ENCODE peak calls at places on chromosomes 6 and 20, in ten cellular contexts. L is mammary epithelial cell, V is IMR-90, Q is esophagus squamous epithelium, R is lung, T is cardiac muscle cell, D is ovary, W is ascending aorta, H is A549, X is right cardiac atrium. U is an unnamed sample. For H3K4me1, the result is how much of the 10 kb centered on the place peaks cover.

GRCh38 chr6:219641-220198 is 72.6 kb upstream of the DUSP22 start:
- DNase-seq in L (no peak), V (peak), Q (no peak), R (peak), T (peak), D (no peak), W (peak), H (no peak), X (peak), U (no peak)

GRCh38 chr20:32789896-32790750 is 27.9 kb downstream of the DNMT3B start:
- DNase-seq in L (peak), V (peak), Q (no peak), R (peak), T (peak), D (peak), W (no peak), H (peak), X (peak), U (peak)

GRCh38 chr20:59159091-59159821 is 4.4 kb upstream of the ZNF831 start:
- DNase-seq in L (no peak), V (no peak), Q (no peak), R (no peak), T (no peak), D (no peak), W (no peak), H (no peak), X (no peak), U (peak)

GRCh38 chr6:16295060-16295459 is 56.7 kb downstream of the GMPR start:
- DNase-seq in L (no peak), V (no peak), Q (no peak), R (no peak), T (no peak), D (no peak), W (no peak), H (no peak), X (no peak), U (no peak)

GRCh38 chr6:46296586-46296985 is 125.8 kb upstream of the ENPP5 start:
- DNase-seq in L (no peak), V (no peak), Q (no peak), R (no peak), T (no peak), D (no peak), W (no peak), H (no peak), X (no peak), U (no peak)

GRCh38 chr6:40509716-40510260 is 77.4 kb downstream of the LRFN2 start:
- DNase-seq in L (no peak), V (no peak), Q (no peak), R (no peak), T (no peak), D (no peak), W (no peak), H (no peak), X (no peak), U (no peak)

GRCh38 chr6:85494551-85495337 is 44.9 kb downstream of the NT5E start:
- DNase-seq in L (peak), V (peak), Q (no peak), R (no peak), T (no peak), D (no peak), W (no peak), H (no peak), X (no peak), U (no peak)

GRCh38 chr20:33814238-33814712 is 3.1 kb downstream of the CHMP4B start:
- DNase-seq in L (no peak), V (peak), Q (no peak), R (no peak), T (no peak), D (no peak), W (no peak), H (no peak), X (no peak), U (peak)

GRCh38 chr6:89110288-89110687 is 7.6 kb downstream of the SRSF12 start:
- DNase-seq in L (no peak), V (no peak), Q (no peak), R (peak), T (no peak), D (no peak), W (no peak), H (no peak), X (no peak), U (no peak)

GRCh38 chr20:62069741-62070216 is 4.1 kb upstream of the TAF4 start:
- DNase-seq in L (no peak), V (peak), Q (no peak), R (no peak), T (peak), D (no peak), W (no peak), H (no peak), X (no peak), U (no peak)

GRCh38 chr20:34713194-34713943 is 9.2 kb downstream of the TP53INP2 start:
- DNase-seq in L (peak), V (peak), Q (no peak), R (no peak), T (peak), D (no peak), W (no peak), H (peak), X (no peak), U (no peak)

DNA sequence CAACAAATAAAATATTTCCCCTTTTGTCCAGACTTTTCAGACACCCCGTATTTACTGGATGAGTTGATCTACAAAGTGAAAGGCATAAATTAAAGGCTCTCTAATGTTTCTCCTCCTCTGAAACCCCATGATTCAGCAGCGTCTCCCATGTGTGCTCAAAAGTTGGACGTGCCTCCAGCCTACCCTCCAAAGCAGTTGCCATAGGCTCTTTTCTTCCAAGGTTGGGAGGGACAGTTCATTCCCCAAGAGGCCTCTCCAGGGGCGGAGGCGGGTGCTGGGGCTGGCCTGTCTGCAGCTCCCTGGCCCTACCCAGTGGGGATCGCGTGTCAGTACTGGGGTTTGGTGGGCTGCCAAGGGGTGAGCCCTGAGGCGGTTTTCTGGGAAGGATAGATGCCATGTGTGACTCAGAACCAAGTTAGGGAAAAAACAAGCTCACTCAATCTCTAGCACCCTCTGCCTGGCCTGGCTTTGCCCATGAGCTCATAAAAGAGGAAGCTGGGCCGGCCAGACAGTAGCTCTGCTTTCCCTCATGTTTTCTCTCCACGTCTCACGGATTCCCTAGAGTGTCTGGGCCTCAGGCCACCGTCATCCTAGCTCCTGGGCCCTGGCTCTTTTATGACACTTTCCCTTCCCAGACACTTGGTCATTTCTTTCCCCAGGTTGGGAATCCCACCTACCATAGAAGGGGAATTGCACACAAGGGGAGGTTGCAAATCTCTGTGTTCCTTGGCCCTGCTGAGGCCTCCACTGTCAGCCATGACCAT is 8.0 kb upstream of the IER3 start:
- DNase-seq in L (peak), V (peak), Q (peak), R (peak), T (peak), D (peak), W (peak), H (peak), X (peak), U (no peak)
- H3K4me1 ChIP-seq in L (half or more), V (under half), Q (under half), R (under half), T (under half), D (under half), W (under half), H (half or more), X (under half), U (under half)

GRCh38 chr20:23082846-23083552 is 3.1 kb downstream of the CD93 start:
- DNase-seq in L (no peak), V (no peak), Q (no peak), R (peak), T (no peak), D (no peak), W (no peak), H (no peak), X (peak), U (no peak)
- H3K27ac ChIP-seq in L (no peak), V (no peak), Q (peak), R (peak), T (no peak), D (no peak), W (peak), H (no peak), X (peak), U (no peak)

GRCh38 chr6:43707269-43707668 is 19.7 kb upstream of the MRPS18A start:
- DNase-seq in L (no peak), V (no peak), Q (no peak), R (no peak), T (no peak), D (no peak), W (no peak), H (no peak), X (no peak), U (no peak)
- H3K4me1 ChIP-seq in L (under half), V (under half), Q (under half), R (under half), T (under half), D (under half), W (under half), H (half or more), X (under half), U (under half)

GRCh38 chr6:105784179-105784578 is 302.0 kb upstream of the PRDM1 start:
- DNase-seq in L (no peak), V (no peak), Q (no peak), R (no peak), T (no peak), D (no peak), W (no peak), H (no peak), X (no peak), U (no peak)
- H3K27ac ChIP-seq in L (no peak), V (no peak), Q (no peak), R (no peak), T (no peak), D (no peak), W (no peak), H (no peak), X (no peak), U (no peak)

GRCh38 chr6:68691120-68691519 is 56.0 kb downstream of the ADGRB3 start:
- DNase-seq in L (no peak), V (no peak), Q (no peak), R (no peak), T (no peak), D (no peak), W (no peak), H (no peak), X (no peak), U (no peak)

GRCh38 chr6:68695838-68696237 is 60.8 kb downstream of the ADGRB3 start:
- DNase-seq in L (no peak), V (no peak), Q (no peak), R (no peak), T (no peak), D (no peak), W (no peak), H (no peak), X (no peak), U (no peak)

GRCh38 chr6:68695403-68695802 is 60.3 kb downstream of the ADGRB3 start:
- DNase-seq in L (no peak), V (no peak), Q (no peak), R (no peak), T (no peak), D (no peak), W (no peak), H (no peak), X (no peak), U (no peak)

GRCh38 chr6:68693271-68693670 is 58.2 kb downstream of the ADGRB3 start:
- DNase-seq in L (no peak), V (no peak), Q (no peak), R (no peak), T (no peak), D (no peak), W (no peak), H (no peak), X (no peak), U (no peak)

GRCh38 chr6:68689910-68690309 is 54.8 kb downstream of the ADGRB3 start:
- DNase-seq in L (no peak), V (no peak), Q (no peak), R (no peak), T (no peak), D (no peak), W (no peak), H (no peak), X (no peak), U (no peak)
- H3K4me1 ChIP-seq in L (under half), V (under half), Q (under half), R (under half), T (under half), D (under half), W (under half), H (under half), X (under half), U (under half)

DNA sequence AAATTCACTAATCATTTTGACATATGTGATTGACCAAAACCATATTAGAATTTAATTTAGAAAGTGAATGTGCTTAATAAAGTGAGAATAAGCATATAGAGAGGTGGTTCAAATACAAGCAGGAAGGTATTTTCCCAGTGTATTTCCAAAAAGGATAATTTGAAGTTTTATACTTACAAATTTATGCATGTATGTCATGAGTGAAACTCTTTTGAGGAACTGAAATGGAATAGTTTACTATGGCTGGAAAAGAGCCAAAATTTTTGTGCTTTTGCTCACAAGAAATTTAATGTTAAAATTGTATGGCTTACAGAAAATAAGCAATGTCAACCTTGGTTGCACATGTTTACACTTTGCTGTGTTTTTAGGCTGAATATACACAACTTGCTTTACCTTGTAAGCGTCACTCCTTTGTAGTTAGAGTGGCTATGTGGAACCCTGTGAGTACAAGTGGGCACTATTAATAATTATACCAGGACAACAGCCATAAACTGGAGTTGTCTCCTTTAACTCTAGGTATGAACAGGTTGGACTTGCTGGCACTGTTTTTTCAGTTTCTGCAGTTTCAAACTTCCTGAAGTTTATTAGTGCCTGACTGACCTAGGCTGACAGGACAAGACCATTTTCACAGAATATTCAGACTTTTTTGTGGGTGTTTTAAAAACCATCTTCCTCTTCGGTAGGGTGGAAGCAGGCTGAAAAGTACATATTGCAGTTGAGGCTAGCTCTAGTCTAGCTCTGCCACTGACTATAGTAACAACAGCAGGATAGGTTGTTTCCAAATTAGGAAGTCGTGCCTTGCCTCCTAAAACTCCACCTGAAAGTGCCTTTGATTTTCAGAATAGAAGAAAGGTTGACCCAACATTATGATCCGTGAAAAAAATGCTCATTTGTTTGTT is 6.0 kb downstream of the AFDN start:
- DNase-seq in L (no peak), V (peak), Q (no peak), R (no peak), T (no peak), D (no peak), W (no peak), H (no peak), X (no peak), U (no peak)
- H3K27ac ChIP-seq in L (peak), V (no peak), Q (peak), R (no peak), T (peak), D (no peak), W (no peak), H (no peak), X (no peak), U (no peak)

DNA sequence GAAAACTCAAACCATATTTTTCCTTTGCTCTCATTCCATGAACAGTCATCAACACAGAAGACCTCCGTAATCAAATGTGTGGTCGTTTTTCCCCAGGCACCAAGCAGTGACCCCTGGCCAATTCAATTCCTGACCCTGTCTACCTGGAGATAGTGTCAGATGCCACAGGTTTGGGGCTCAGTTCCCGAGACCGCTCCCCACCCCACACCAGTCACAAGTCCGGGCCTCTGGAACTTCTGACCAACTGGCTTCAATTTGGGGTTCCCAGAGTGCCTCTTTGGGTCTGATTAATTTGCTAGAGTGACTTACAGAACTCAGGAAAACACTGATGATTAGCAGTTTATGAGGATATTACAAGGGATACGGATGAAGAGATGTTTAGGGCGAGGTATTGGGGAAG is 6.0 kb downstream of the IGF2R start:
- DNase-seq in L (no peak), V (no peak), Q (no peak), R (no peak), T (no peak), D (no peak), W (no peak), H (no peak), X (no peak), U (no peak)
- H3K4me1 ChIP-seq in L (under half), V (under half), Q (under half), R (under half), T (half or more), D (under half), W (under half), H (under half), X (under half), U (half or more)

GRCh38 chr6:29968130-29968529 is 25.8 kb downstream of the HLA-A start:
- DNase-seq in L (peak), V (peak), Q (no peak), R (no peak), T (peak), D (no peak), W (no peak), H (peak), X (no peak), U (no peak)
- H3K27ac ChIP-seq in L (no peak), V (no peak), Q (peak), R (no peak), T (no peak), D (no peak), W (no peak), H (no peak), X (no peak), U (no peak)